ENCODE peak calls at places on chromosome 1, in four cellular contexts. L is GM23338, D is SK-N-SH, C is astrocyte of the cerebellum. V is an unnamed sample.

GRCh38 chr1:239418683-239419082 is 32.3 kb downstream of the CHRM3 start:
- DNase-seq in D (no peak), L (no peak), C (no peak), V (no peak)

GRCh38 chr1:65260851-65261473 is 48.4 kb upstream of the DNAJC6 start:
- DNase-seq in C (no peak), L (no peak), D (no peak), V (no peak)

GRCh38 chr1:90357980-90358379 is 359.1 kb downstream of the BARHL2 start:
- DNase-seq in D (no peak), L (no peak), C (no peak), V (no peak)

GRCh38 chr1:100615686-100616085 is 77.7 kb downstream of the GPR88 start:
- DNase-seq in D (no peak), C (no peak), L (no peak), V (no peak)

GRCh38 chr1:43359696-43360095 is 915 bp downstream of the CDC20 start:
- DNase-seq in C (no peak), D (no peak), L (no peak), V (no peak)

GRCh38 chr1:24464378-24464770 is 38.3 kb upstream of the RCAN3 start:
- DNase-seq in D (no peak), L (peak), C (no peak), V (no peak)

GRCh38 chr1:156640842-156641706 is 843 bp upstream of the BCAN start:
- DNase-seq in D (no peak), L (no peak), C (no peak), V (no peak)

GRCh38 chr1:154479764-154480421 is 22.1 kb upstream of the TDRD10 start:
- DNase-seq in D (peak), C (peak), L (peak), V (peak)

GRCh38 chr1:1352784-1353388 is 3.7 kb upstream of the DVL1 start:
- DNase-seq in D (no peak), L (no peak), C (no peak), V (no peak)

GRCh38 chr1:211928222-211928856 is 97.8 kb upstream of the LPGAT1 start:
- DNase-seq in C (no peak), D (no peak), L (peak), V (peak)

GRCh38 chr1:217133958-217134856 is 411.0 kb upstream of the ESRRG start:
- DNase-seq in C (no peak), D (peak), L (peak), V (no peak)
- H3K4me3 ChIP-seq in C (peak), D (peak), L (peak), V (peak)

GRCh38 chr1:73839922-73840321 is 358.1 kb downstream of the LRRIQ3 start:
- DNase-seq in D (no peak), C (no peak), L (peak), V (peak)
- TF ChIP-seq CTCF in D (peak), C (peak), L (peak), V (peak)

GRCh38 chr1:242813490-242814091 is 289.1 kb upstream of the PLD5 start:
- DNase-seq in D (no peak), C (no peak), L (no peak), V (no peak)
- H3K4me3 ChIP-seq in D (no peak), C (no peak), L (no peak), V (no peak)

GRCh38 chr1:116360435-116361173 is 12.4 kb upstream of the ATP1A1 start:
- DNase-seq in D (no peak), L (no peak), C (no peak), V (no peak)
- TF ChIP-seq CTCF in D (peak), L (no peak), C (no peak), V (peak)

GRCh38 chr1:196277860-196278259 is 330.4 kb downstream of the KCNT2 start:
- DNase-seq in L (no peak), C (no peak), D (no peak), V (no peak)

GRCh38 chr1:196278816-196279215 is 329.4 kb downstream of the KCNT2 start:
- DNase-seq in D (no peak), C (no peak), L (no peak), V (no peak)
- H3K4me3 ChIP-seq in D (no peak), C (no peak), L (no peak), V (no peak)